ENCODE peak calls at places on chromosomes 2 and 18, in six cellular contexts. M is stimulated activated CD4-positive, alpha-beta T cell treated with anti-CD3 and anti-CD28 coated beads, TNF-alpha, amount 100 ng/mL, for 4 hours; H is activated T-cell treated with anti-CD3 and anti-CD28 coated beads for 24 hours; Y is ELR; R is H9; U is activated CD4-positive, alpha-beta memory T cell treated with anti-CD3 and anti-CD28 coated beads for 36 hours. E is an unnamed sample.

GRCh38 chr2:164739966-164740365 is 101.7 kb downstream of the COBLL1 start:
- DNase-seq in M (no peak), H (no peak), Y (peak), R (no peak), U (no peak), E (no peak)

GRCh38 chr2:164873096-164873670 is 31.6 kb upstream of the COBLL1 start:
- DNase-seq in M (no peak), H (no peak), Y (no peak), R (no peak), U (no peak), E (no peak)

GRCh38 chr2:149765636-149766035 is 178.1 kb upstream of the MMADHC start:
- DNase-seq in M (no peak), H (no peak), Y (no peak), R (no peak), U (no peak), E (no peak)

GRCh38 chr2:8459474-8459873 is 222.4 kb upstream of the ID2 start:
- DNase-seq in M (no peak), H (no peak), Y (no peak), R (no peak), U (no peak), E (no peak)

GRCh38 chr2:72136933-72137497 is 10.6 kb downstream of the CYP26B1 start:
- DNase-seq in M (no peak), H (no peak), Y (no peak), R (no peak), U (no peak), E (no peak)

GRCh38 chr18:48572402-48573126 is 33.7 kb downstream of the CTIF start:
- DNase-seq in M (no peak), H (no peak), Y (no peak), R (no peak), U (no peak), E (no peak)

GRCh38 chr2:64537991-64538390 is 13.9 kb downstream of the AFTPH start:
- DNase-seq in M (no peak), H (no peak), Y (peak), R (no peak), U (no peak), E (no peak)

GRCh38 chr2:224142397-224143312 is 103.6 kb upstream of the SERPINE2 start:
- DNase-seq in M (no peak), H (no peak), Y (peak), R (no peak), U (no peak), E (no peak)

GRCh38 chr2:21443494-21444105 is 319.8 kb downstream of the TDRD15 start:
- DNase-seq in M (no peak), H (no peak), Y (no peak), R (no peak), U (no peak), E (no peak)

GRCh38 chr18:24189007-24189528 is 50.2 kb downstream of the CABYR start:
- DNase-seq in M (no peak), H (no peak), Y (no peak), R (no peak), U (no peak), E (no peak)

GRCh38 chr2:237213325-237214040 is 127.8 kb downstream of the COPS8 start:
- DNase-seq in M (no peak), H (no peak), Y (peak), R (peak), U (no peak), E (no peak)

GRCh38 chr18:30927042-30927441 is 115.5 kb downstream of the DSC3 start:
- DNase-seq in M (no peak), H (no peak), Y (no peak), R (no peak), U (no peak), E (no peak)

GRCh38 chr18:31402026-31402373 is 25.4 kb downstream of the DSG4 start:
- DNase-seq in M (no peak), H (no peak), Y (no peak), R (no peak), U (no peak), E (no peak)

E was measured in memory B cell.